ENCODE peak calls at places on chromosome 16, in five cellular contexts. U is stimulated activated CD8-positive, alpha-beta memory T cell treated with anti-CD3 and anti-CD28 coated beads, Interleukin-4, amount 100 ng/mL, for 4 hours; G is HT1080; X is activated gamma-delta T cell treated with Interleukin-2 at 50 U/mL for 16 hours; S is GM12891. I is an unnamed sample.

GRCh38 chr16:48409839-48410610 is 24.8 kb upstream of the SIAH1 start:
- DNase-seq in U (no peak), G (peak; percentile 78), X (no peak), S (no peak), I (peak; percentile 88)

GRCh38 chr16:86157616-86158247 is 258.8 kb downstream of the IRF8 start:
- DNase-seq in U (no peak), G (no peak), X (no peak), S (no peak), I (no peak)

GRCh38 chr16:50841081-50841886 is 99.4 kb downstream of the CYLD start:
- DNase-seq in U (no peak), G (no peak), X (peak; percentile 20), S (no peak), I (no peak)

GRCh38 chr16:4982056-4982867 is 24.1 kb downstream of the SEC14L5 start:
- DNase-seq in U (no peak), G (no peak), X (no peak), S (no peak), I (no peak)

GRCh38 chr16:14409563-14409962 is 220.5 kb downstream of the PARN start:
- DNase-seq in U (no peak), G (peak; percentile 82), X (no peak), S (no peak), I (peak; percentile 85)

GRCh38 chr16:86880316-86881117 is 302.2 kb downstream of the FOXL1 start:
- DNase-seq in U (no peak), G (no peak), X (no peak), S (no peak), I (no peak)

GRCh38 chr16:17448640-17449638 is 21.8 kb downstream of the XYLT1 start:
- DNase-seq in U (no peak), G (no peak), X (peak; percentile 20), S (no peak), I (no peak)

GRCh38 chr16:10876799-10877341 is at the start of gene CIITA:
- DNase-seq in U (peak; percentile 27), G (peak; percentile 97), X (peak; percentile 59), S (peak; percentile 58), I (peak; percentile 80)

GRCh38 chr16:63890072-63890471 is 1231.8 kb downstream of the CDH11 start:
- DNase-seq in U (no peak), G (no peak), X (no peak), S (no peak), I (no peak)

GRCh38 chr16:2282866-2283555 is 15.1 kb upstream of the RNPS1 start:
- DNase-seq in U (no peak), G (no peak), X (no peak), S (no peak), I (no peak)

GRCh38 chr16:28572659-28573510 is 19.2 kb downstream of the SGF29 start:
- DNase-seq in U (no peak), G (no peak), X (no peak), S (no peak), I (no peak)

GRCh38 chr16:86869288-86870022 is 291.1 kb downstream of the FOXL1 start:
- DNase-seq in U (no peak), G (no peak), X (no peak), S (no peak), I (no peak)

GRCh38 chr16:87470332-87470731 is 22.5 kb downstream of the ZCCHC14 start:
- DNase-seq in U (no peak), G (no peak), X (no peak), S (no peak), I (no peak)